ENCODE peak calls at places on chromosomes 5 and 9, in nine cellular contexts. O is MM.1S, W is small intestine, T is heart right ventricle, B is A673, Q is BJ, F is breast epithelium, P is aorta, Y is adipocyte. J is an unnamed sample. For H3K36me3, the result is how much of the 10 kb centered on the place peaks cover.

GRCh38 chr9:98104445-98104881 is 14.6 kb downstream of the TRIM14 start:
- DNase-seq in Q (no peak), P (peak), O (no peak), W (no peak), Y (no peak), T (no peak), F (no peak), B (no peak), J (no peak)

GRCh38 chr5:28557114-28557513 is 1518.7 kb upstream of the CDH9 start:
- DNase-seq in P (peak), B (no peak), O (no peak), Q (no peak), Y (no peak), T (no peak), W (no peak), F (no peak), J (no peak)

GRCh38 chr5:15650266-15650665 is 150.3 kb downstream of the FBXL7 start:
- DNase-seq in B (no peak), W (no peak), P (no peak), O (no peak), T (no peak), Y (no peak), Q (no peak), F (no peak), J (no peak)

GRCh38 chr5:66818935-66819328 is 222.7 kb downstream of the MAST4 start:
- DNase-seq in T (peak), Q (no peak), W (no peak), P (no peak), Y (no peak), B (no peak), O (no peak), F (no peak), J (no peak)

GRCh38 chr5:13866792-13867191 is 77.7 kb downstream of the DNAH5 start:
- DNase-seq in O (peak), Y (peak), Q (no peak), T (peak), B (peak), W (no peak), F (no peak), P (no peak), J (no peak)

GRCh38 chr9:101758300-101758930 is 20.0 kb upstream of the GRIN3A start:
- DNase-seq in Y (no peak), O (no peak), Q (no peak), B (peak), F (no peak), P (no peak), T (no peak), W (no peak), J (no peak)

GRCh38 chr9:114845373-114845772 is 39.5 kb upstream of the TNFSF15 start:
- DNase-seq in B (no peak), Y (no peak), Q (no peak), T (no peak), W (no peak), O (no peak), F (no peak), P (no peak), J (no peak)

GRCh38 chr5:112165897-112166737 is 253.0 kb downstream of the EPB41L4A start:
- DNase-seq in O (no peak), Q (no peak), W (no peak), T (no peak), B (no peak), F (no peak), P (no peak), Y (no peak), J (no peak)

GRCh38 chr9:22170162-22170932 is 161.2 kb upstream of the CDKN2B start:
- DNase-seq in O (no peak), W (no peak), Q (peak), Y (peak), F (no peak), P (no peak), T (no peak), B (no peak), J (no peak)

GRCh38 chr9:70113403-70114022 is 69.9 kb downstream of the MAMDC2 start:
- DNase-seq in P (peak), F (peak), T (peak), W (peak), B (peak), Q (no peak), O (peak), Y (peak), J (no peak)

GRCh38 chr5:673837-674629 is 19.1 kb downstream of the TPPP start:
- DNase-seq in B (no peak), O (no peak), P (peak), F (peak), W (peak), Q (no peak), Y (no peak), T (peak), J (no peak)

GRCh38 chr5:1030801-1031271 is 22.2 kb downstream of the NKD2 start:
- DNase-seq in T (no peak), Y (no peak), P (peak), B (no peak), W (no peak), Q (no peak), F (no peak), O (no peak), J (no peak)

GRCh38 chr9:114317665-114318357 is 5.1 kb upstream of the ORM1 start:
- DNase-seq in Q (peak), Y (peak), W (no peak), O (no peak), B (no peak), F (no peak), P (no peak), T (no peak), J (no peak)

GRCh38 chr5:166788050-166788449 is 1503.4 kb upstream of the WWC1 start:
- DNase-seq in W (no peak), B (no peak), Q (no peak), O (no peak), P (no peak), Y (no peak), T (no peak), F (no peak), J (no peak)

GRCh38 chr5:170113517-170113891 is 7.8 kb downstream of the FOXI1 start:
- DNase-seq in T (no peak), W (no peak), P (no peak), Q (no peak), B (no peak), O (no peak), Y (no peak), F (no peak), J (no peak)

GRCh38 chr9:137028013-137028280 is at the start of gene ABCA2:
- DNase-seq in P (no peak), F (no peak), Y (no peak), Q (no peak), W (no peak), T (no peak), O (no peak), B (no peak), J (no peak)

GRCh38 chr5:7325975-7326911 is 69.7 kb upstream of the ADCY2 start:
- DNase-seq in F (no peak), W (no peak), T (no peak), P (no peak), B (no peak), O (no peak), Q (no peak), Y (no peak), J (no peak)

GRCh38 chr5:150317048-150318003 is 14.6 kb upstream of the ARSI start:
- DNase-seq in F (no peak), T (no peak), O (no peak), P (no peak), B (no peak), Y (peak), Q (peak), W (no peak), J (no peak)

DNA sequence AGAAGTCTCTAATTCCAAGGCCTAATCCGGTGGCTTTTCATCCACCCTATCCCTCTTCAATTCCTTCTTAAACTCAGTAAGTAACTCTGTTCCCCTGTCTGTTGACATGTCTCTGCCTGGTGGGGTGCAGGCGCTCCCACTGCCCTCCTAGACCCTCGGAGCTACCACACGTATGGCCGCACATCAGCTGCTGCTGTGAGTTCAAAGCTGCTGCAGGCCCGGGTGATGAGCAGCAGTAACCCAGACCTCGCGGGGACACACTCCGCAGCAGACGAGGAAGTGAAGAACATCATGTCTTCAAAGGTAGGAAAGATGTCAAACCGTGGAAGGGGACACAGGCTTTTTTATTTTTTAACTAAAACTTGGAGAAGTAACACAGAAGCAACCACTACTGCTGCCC is 167.7 kb downstream of the DOCK8 start:
- DNase-seq in O (no peak), Q (no peak), F (no peak), P (no peak), B (no peak), Y (no peak), T (no peak), W (no peak), J (no peak)
- H3K36me3 ChIP-seq in O (under half), Q (under half), F (under half), P (under half), B (under half), Y (under half), T (under half), W (under half), J (under half)

GRCh38 chr5:80925940-80926339 is 34.2 kb upstream of the RASGRF2 start:
- DNase-seq in F (no peak), W (no peak), P (no peak), Y (no peak), Q (no peak), O (no peak), B (no peak), T (no peak), J (no peak)

GRCh38 chr5:80926979-80927656 is 33.0 kb upstream of the RASGRF2 start:
- DNase-seq in Y (no peak), W (no peak), Q (no peak), T (no peak), O (no peak), F (no peak), P (no peak), B (no peak), J (no peak)

GRCh38 chr5:80930940-80931339 is 29.2 kb upstream of the RASGRF2 start:
- DNase-seq in O (no peak), W (no peak), F (no peak), T (no peak), Y (no peak), P (no peak), B (no peak), Q (no peak), J (no peak)

GRCh38 chr5:80926536-80926935 is 33.6 kb upstream of the RASGRF2 start:
- DNase-seq in Y (no peak), T (no peak), F (no peak), Q (no peak), B (no peak), O (no peak), P (no peak), W (no peak), J (no peak)

GRCh38 chr5:80928073-80928472 is 32.1 kb upstream of the RASGRF2 start:
- DNase-seq in W (no peak), T (no peak), B (no peak), F (no peak), Q (no peak), O (no peak), Y (no peak), P (no peak), J (peak)
- H3K36me3 ChIP-seq in W (under half), T (under half), B (under half), F (under half), Q (under half), O (under half), Y (under half), P (under half), J (under half)

GRCh38 chr5:154444559-154445421 is 1.0 kb upstream of the SAP30L start:
- DNase-seq in T (peak), Q (no peak), F (no peak), W (peak), Y (peak), B (no peak), O (peak), P (peak), J (peak)

GRCh38 chr5:154445422-154446182 is at the start of gene SAP30L:
- DNase-seq in F (peak), P (peak), O (peak), Q (peak), B (peak), W (peak), T (peak), Y (peak), J (peak)

GRCh38 chr5:154437281-154437965 is 8.4 kb upstream of the SAP30L start:
- DNase-seq in Q (no peak), W (no peak), O (no peak), T (no peak), Y (peak), F (no peak), P (no peak), B (no peak), J (no peak)

GRCh38 chr5:154442801-154443200 is 3.0 kb upstream of the SAP30L start:
- DNase-seq in W (no peak), P (no peak), Y (no peak), Q (no peak), F (no peak), T (no peak), O (no peak), B (no peak), J (no peak)

DNA sequence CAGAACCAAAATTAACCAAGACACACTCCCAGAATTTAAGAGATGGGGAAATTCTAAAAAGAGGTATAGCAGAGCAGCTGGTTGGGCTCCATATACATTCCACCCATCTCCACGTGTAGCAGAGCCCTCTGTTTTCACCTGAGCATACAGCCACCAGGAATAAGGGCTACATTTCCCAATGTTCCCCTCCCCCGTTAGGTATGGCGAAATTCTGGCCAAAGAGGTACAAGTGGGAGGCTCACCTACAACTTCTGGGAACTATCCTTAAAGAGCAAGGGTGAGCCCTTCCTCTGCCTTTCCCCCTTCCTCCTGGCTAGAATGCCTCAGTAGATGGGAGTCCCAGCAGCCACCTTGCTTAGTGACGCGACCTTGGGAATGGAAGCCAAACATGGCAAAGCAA is 5.3 kb upstream of the SAP30L start:
- DNase-seq in T (no peak), O (no peak), B (no peak), Y (no peak), W (no peak), P (no peak), Q (no peak), F (no peak), J (no peak)
- H3K36me3 ChIP-seq in T (half or more), O (under half), B (under half), Y (under half), W (under half), P (under half), Q (under half), F (under half), J (under half)

DNA sequence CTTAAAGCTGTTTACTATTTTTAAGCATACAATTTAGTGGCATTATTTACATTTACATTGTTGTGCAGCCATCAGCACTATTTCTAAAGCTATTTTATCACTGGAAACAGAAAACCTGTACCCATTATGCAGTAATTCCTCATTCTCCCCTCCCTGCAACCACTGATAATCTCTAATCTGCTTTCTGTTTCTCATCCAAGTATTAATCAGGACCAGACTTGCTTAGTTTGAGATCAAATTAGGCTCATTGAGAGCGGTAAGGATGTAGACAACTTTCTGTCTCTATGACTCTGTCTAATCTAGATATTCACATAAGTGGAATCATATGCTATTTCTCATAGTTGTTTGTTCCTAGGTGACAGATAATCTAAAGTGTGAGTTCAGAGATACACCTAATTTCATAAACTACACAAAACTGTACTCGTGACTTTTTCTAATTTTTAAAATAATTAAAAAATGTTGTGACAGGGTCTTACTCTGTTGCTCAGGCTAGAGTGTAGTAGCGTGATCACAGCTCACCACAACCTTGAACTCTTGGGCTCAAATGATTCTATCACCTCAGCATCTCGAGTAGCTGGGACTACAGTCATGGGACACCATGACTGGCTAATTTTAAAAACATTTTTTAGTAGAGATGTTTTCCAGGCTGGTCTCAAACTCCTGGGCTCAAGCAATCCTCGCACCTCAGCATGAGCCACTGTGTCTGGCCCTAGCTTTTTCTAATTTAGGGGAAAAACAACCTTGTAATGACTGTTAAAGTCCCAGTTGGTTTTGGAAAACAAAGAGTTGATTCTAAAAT is 37.6 kb downstream of the BDP1 start:
- DNase-seq in F (no peak), T (no peak), W (no peak), B (no peak), Q (no peak), Y (no peak), P (no peak), O (no peak), J (no peak)
- H3K36me3 ChIP-seq in F (under half), T (half or more), W (under half), B (half or more), Q (under half), Y (half or more), P (under half), O (under half), J (under half)

GRCh38 chr5:135341021-135341666 is 57.9 kb downstream of the MACROH2A1 start:
- DNase-seq in Q (no peak), B (no peak), T (no peak), W (peak), P (peak), O (no peak), Y (no peak), F (no peak), J (no peak)
- H3K36me3 ChIP-seq in Q (under half), B (half or more), T (half or more), W (under half), P (under half), O (under half), Y (half or more), F (under half), J (under half)

GRCh38 chr9:99811172-99811571 is 10.5 kb upstream of the NR4A3 start:
- DNase-seq in T (no peak), Q (no peak), P (no peak), B (no peak), W (no peak), F (no peak), O (no peak), Y (no peak), J (no peak)

GRCh38 chr9:99816392-99816791 is 5.3 kb upstream of the NR4A3 start:
- DNase-seq in F (no peak), B (no peak), Y (no peak), T (no peak), W (no peak), P (no peak), Q (no peak), O (no peak), J (no peak)

GRCh38 chr9:99811598-99812383 is 9.9 kb upstream of the NR4A3 start:
- DNase-seq in O (no peak), T (no peak), P (no peak), Q (no peak), F (no peak), Y (no peak), B (no peak), W (no peak), J (peak)

GRCh38 chr9:99813739-99814138 is 7.9 kb upstream of the NR4A3 start:
- DNase-seq in F (no peak), O (no peak), P (no peak), Y (no peak), T (no peak), B (no peak), W (no peak), Q (no peak), J (no peak)

GRCh38 chr9:99814359-99814758 is 7.3 kb upstream of the NR4A3 start:
- DNase-seq in P (no peak), Q (no peak), W (no peak), Y (peak), B (no peak), O (no peak), T (no peak), F (no peak), J (no peak)
- H3K36me3 ChIP-seq in P (under half), Q (under half), W (under half), Y (under half), B (under half), O (under half), T (under half), F (under half), J (under half)

GRCh38 chr5:154764967-154765366 is 9.8 kb downstream of the LARP1 start:
- DNase-seq in B (no peak), O (no peak), W (no peak), Q (no peak), P (no peak), Y (no peak), T (no peak), F (no peak), J (no peak)

GRCh38 chr5:154765396-154765925 is 10.3 kb downstream of the LARP1 start:
- DNase-seq in F (no peak), P (no peak), Q (no peak), B (no peak), T (no peak), Y (no peak), W (peak), O (no peak), J (no peak)

GRCh38 chr5:154762700-154763099 is 7.5 kb downstream of the LARP1 start:
- DNase-seq in W (no peak), O (no peak), F (no peak), T (no peak), Q (no peak), B (no peak), Y (no peak), P (no peak), J (no peak)

GRCh38 chr5:154761062-154761740 is 6.0 kb downstream of the LARP1 start:
- DNase-seq in B (no peak), F (no peak), Y (no peak), T (no peak), W (peak), P (no peak), O (peak), Q (no peak), J (no peak)

DNA sequence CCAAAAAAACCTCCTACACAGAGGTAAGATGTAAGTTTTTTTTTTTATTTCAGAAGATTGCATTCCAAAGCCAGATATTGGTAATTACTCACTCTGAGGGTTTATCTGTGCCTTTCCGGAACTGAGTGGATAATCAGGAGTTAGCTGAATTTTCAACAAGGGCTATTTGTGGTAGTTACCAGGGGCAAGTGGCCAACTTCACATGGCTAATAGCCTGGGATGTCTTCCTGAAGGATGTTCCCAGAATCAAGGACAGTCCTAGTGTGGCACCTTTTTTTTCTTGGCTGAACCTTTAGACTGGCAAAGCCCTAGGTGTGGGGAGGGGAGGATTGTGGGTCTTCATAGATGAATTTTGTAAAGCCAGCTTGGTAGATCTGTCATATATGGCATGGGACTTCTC is 7.1 kb downstream of the LARP1 start:
- DNase-seq in P (no peak), Q (no peak), F (no peak), B (no peak), Y (no peak), W (no peak), O (no peak), T (no peak), J (no peak)
- H3K36me3 ChIP-seq in P (under half), Q (under half), F (under half), B (under half), Y (under half), W (under half), O (under half), T (under half), J (under half)